ENCODE peak calls at places on chromosomes 3 and 15, in seven cellular contexts. N, F, U, G, I, J and R are unnamed samples.

GRCh38 chr3:197749315-197749600 is 425 bp upstream of the FYTTD1 start:
- DNase-seq in U (peak; percentile 53), I (peak; percentile 31), F (peak; percentile 62), G (no peak), J (no peak), N (no peak), R (peak; percentile 70)

GRCh38 chr3:53478921-53479664 is 15.3 kb upstream of the CACNA1D start:
- DNase-seq in U (no peak), F (no peak), G (no peak), J (no peak), I (no peak), N (no peak), R (no peak)

GRCh38 chr15:39789736-39790135 is 7.1 kb upstream of the FSIP1 start:
- DNase-seq in N (no peak), U (no peak), I (no peak), J (no peak), G (no peak), F (no peak), R (no peak)

GRCh38 chr3:130470132-130470531 is 46.8 kb upstream of the COL6A6 start:
- DNase-seq in N (no peak), J (no peak), I (no peak), F (no peak), G (no peak), U (no peak), R (no peak)

GRCh38 chr3:65483475-65483874 is 555.2 kb downstream of the MAGI1 start:
- DNase-seq in F (peak; percentile 64), U (no peak), N (peak; percentile 74), I (no peak), J (no peak), G (no peak), R (no peak)

GRCh38 chr3:82329300-82329699 is 567.9 kb upstream of the GBE1 start:
- DNase-seq in N (no peak), I (no peak), J (peak; percentile 22), U (no peak), G (no peak), F (no peak), R (no peak)

GRCh38 chr15:31483053-31483923 is 156.7 kb downstream of the KLF13 start:
- DNase-seq in N (no peak), F (no peak), U (peak; percentile 44), G (no peak), I (no peak), J (no peak), R (no peak)

GRCh38 chr3:129277829-129278271 is 820 bp upstream of the HMCES start:
- DNase-seq in F (no peak), U (no peak), G (no peak), J (no peak), I (no peak), N (peak; percentile 12), R (no peak)

GRCh38 chr15:66228807-66229557 is 24.6 kb downstream of the MEGF11 start:
- DNase-seq in J (no peak), U (no peak), I (no peak), N (no peak), G (no peak), F (no peak), R (no peak)